ENCODE peak calls at places on chromosomes 11 and 22, in five cellular contexts. Q is AML-193, U is AG09319, J is small intestine, C is GM23338. N is an unnamed sample.

GRCh38 chr11:114705280-114706024 is 27.1 kb downstream of the NXPE2 start:
- DNase-seq in U (no peak), Q (no peak), J (no peak), C (no peak), N (no peak)

GRCh38 chr11:92765418-92765817 is 204.0 kb upstream of the MTNR1B start:
- DNase-seq in J (no peak), C (no peak), Q (no peak), U (no peak), N (no peak)

GRCh38 chr11:120079750-120080610 is 57.9 kb downstream of the TRIM29 start:
- DNase-seq in C (peak; percentile 68), U (no peak), Q (no peak), J (no peak), N (peak; percentile 50)

GRCh38 chr11:31827458-31828206 is 16.5 kb upstream of the PAX6 start:
- DNase-seq in C (peak; percentile 7), J (no peak), U (no peak), Q (no peak), N (no peak)

GRCh38 chr11:77789731-77790476 is 30.6 kb downstream of the RSF1 start:
- DNase-seq in C (peak; percentile 58), U (no peak), J (no peak), Q (no peak), N (no peak)

GRCh38 chr11:132942611-132943324 is 589.5 kb downstream of the OPCML start:
- DNase-seq in C (peak; percentile 59), Q (no peak), J (no peak), U (no peak), N (no peak)

GRCh38 chr22:20520093-20520511 is 12.7 kb downstream of the MED15 start:
- DNase-seq in U (no peak), Q (no peak), C (no peak), J (no peak), N (no peak)

GRCh38 chr11:21771097-21771496 is 421.8 kb upstream of the ANO5 start:
- DNase-seq in U (no peak), C (no peak), J (no peak), Q (no peak), N (peak; percentile 13)

GRCh38 chr11:18408558-18409242 is 3.4 kb upstream of the LDHC start:
- DNase-seq in Q (no peak), U (no peak), C (no peak), J (no peak), N (no peak)

GRCh38 chr11:65126624-65127274 is 4.6 kb downstream of the MRPL49 start:
- DNase-seq in Q (no peak), J (no peak), U (no peak), C (no peak), N (no peak)

GRCh38 chr11:60866911-60867870 is at the start of gene ZP1:
- DNase-seq in C (no peak), U (no peak), J (no peak), Q (no peak), N (no peak)

GRCh38 chr11:113270080-113270479 is 44.3 kb upstream of the TTC12 start:
- DNase-seq in U (no peak), C (no peak), Q (no peak), J (no peak), N (no peak)

GRCh38 chr11:67404515-67405195 is 772 bp downstream of the TBC1D10C start:
- DNase-seq in J (peak; percentile 36), U (no peak), C (no peak), Q (no peak), N (no peak)

GRCh38 chr11:62879554-62879953 is 1.1 kb upstream of the SLC3A2 start:
- DNase-seq in C (peak; percentile 53), Q (no peak), U (no peak), J (no peak), N (no peak)

GRCh38 chr11:34826384-34826726 is 89.8 kb downstream of the APIP start:
- DNase-seq in Q (no peak), C (no peak), J (no peak), U (no peak), N (no peak)

GRCh38 chr22:48658871-48659270 is 1168.8 kb downstream of the BRD1 start:
- DNase-seq in J (no peak), Q (no peak), C (no peak), U (no peak), N (no peak)

GRCh38 chr11:66906077-66906929 is 49.4 kb downstream of the LRFN4 start:
- DNase-seq in C (no peak), Q (no peak), U (no peak), J (no peak), N (peak; percentile 18)

GRCh38 chr22:27772370-27773235 is 29.0 kb downstream of the MN1 start:
- DNase-seq in U (no peak), C (no peak), Q (no peak), J (no peak), N (no peak)

GRCh38 chr11:104484784-104485554 is 321.0 kb upstream of the PDGFD start:
- DNase-seq in J (no peak), U (no peak), C (no peak), Q (no peak), N (peak; percentile 28)

GRCh38 chr11:2178906-2179494 is 7.4 kb upstream of the TH start:
- DNase-seq in C (no peak), Q (no peak), J (no peak), U (no peak), N (no peak)